ENCODE peak calls at places on chromosome X, in five cellular contexts. One of them, this sample, is unnamed.

GRCh38 chrX:48826876-48827653 is 752 bp downstream of the ERAS start:
- DNase-seq in GM23338: peak
- DNase-seq in HCT116: no peak
- DNase-seq in AG10803: no peak
- DNase-seq in omental fat pad: no peak
- DNase-seq in this sample: no peak

GRCh38 chrX:9728271-9728670 is 37.4 kb downstream of the GPR143 start:
- DNase-seq in GM23338: no peak
- DNase-seq in HCT116: no peak
- DNase-seq in AG10803: no peak
- DNase-seq in omental fat pad: no peak
- DNase-seq in this sample: no peak

GRCh38 chrX:23904096-23904495 is 3.6 kb downstream of the APOO start:
- DNase-seq in GM23338: no peak
- DNase-seq in HCT116: no peak
- DNase-seq in AG10803: peak
- DNase-seq in omental fat pad: no peak
- DNase-seq in this sample: no peak

GRCh38 chrX:11129546-11129945 is 18.4 kb downstream of the HCCS start:
- DNase-seq in GM23338: peak
- DNase-seq in HCT116: no peak
- DNase-seq in AG10803: peak
- DNase-seq in omental fat pad: no peak
- DNase-seq in this sample: no peak

GRCh38 chrX:140762061-140762460 is 52.5 kb downstream of the LINC00632 start:
- DNase-seq in GM23338: peak
- DNase-seq in HCT116: no peak
- DNase-seq in AG10803: peak
- DNase-seq in omental fat pad: peak
- DNase-seq in this sample: peak

GRCh38 chrX:49177338-49177833 is 5.7 kb downstream of the PLP2 start:
- DNase-seq in GM23338: no peak
- DNase-seq in HCT116: no peak
- DNase-seq in AG10803: no peak
- DNase-seq in omental fat pad: no peak
- DNase-seq in this sample: no peak

GRCh38 chrX:109614951-109615350 is 10.0 kb downstream of the KCNE5 start:
- DNase-seq in GM23338: no peak
- DNase-seq in HCT116: no peak
- DNase-seq in AG10803: no peak
- DNase-seq in omental fat pad: no peak
- DNase-seq in this sample: no peak

GRCh38 chrX:132853040-132853439 is 105.4 kb downstream of the HS6ST2 start:
- DNase-seq in GM23338: no peak
- DNase-seq in HCT116: no peak
- DNase-seq in AG10803: no peak
- DNase-seq in omental fat pad: no peak
- DNase-seq in this sample: no peak

GRCh38 chrX:23742174-23742692 is 843 bp downstream of the ACOT9 start:
- DNase-seq in GM23338: peak
- DNase-seq in HCT116: no peak
- DNase-seq in AG10803: peak
- DNase-seq in omental fat pad: no peak
- DNase-seq in this sample: no peak

DNA sequence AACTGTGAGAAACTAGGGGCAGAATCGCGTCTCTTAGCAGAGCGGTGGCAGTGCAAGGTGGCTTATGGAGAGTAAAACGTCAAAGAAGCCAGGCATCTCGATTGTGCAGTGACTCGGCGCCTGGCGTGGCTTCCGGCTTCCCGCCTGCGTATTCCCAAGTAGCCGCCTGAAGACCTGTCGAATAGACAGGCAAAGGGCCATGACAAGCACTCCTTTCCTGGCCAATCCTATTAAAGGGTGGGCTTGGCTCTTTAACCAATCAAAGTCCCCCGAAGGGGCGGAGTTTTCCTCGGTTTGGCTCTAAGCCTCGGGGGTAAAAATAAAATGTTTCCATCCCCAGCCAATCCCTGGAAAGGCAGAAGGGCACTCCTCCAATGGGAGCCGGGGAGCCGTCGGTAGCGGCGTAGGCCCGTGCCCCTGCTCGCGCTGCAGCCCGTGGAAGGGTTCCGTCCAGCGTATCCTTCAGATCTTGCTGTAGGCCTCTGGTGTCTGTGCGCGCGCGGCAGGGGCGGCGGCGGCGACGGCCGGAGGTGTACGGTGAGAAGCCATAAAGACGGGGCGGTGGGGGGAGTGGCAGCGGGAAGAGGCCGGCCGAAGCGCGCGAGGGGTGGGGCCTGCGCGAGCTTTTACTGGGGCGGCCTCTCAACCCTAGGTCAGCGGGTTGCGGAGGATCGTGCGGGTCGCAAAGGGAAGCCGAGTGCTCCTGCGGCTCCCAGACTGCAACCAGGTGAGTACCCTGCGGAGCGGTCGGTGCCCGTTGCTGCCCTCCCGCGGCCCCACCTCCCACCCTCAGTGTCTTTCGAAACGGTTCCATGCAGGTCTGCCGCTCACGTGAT is at the start of gene KANTR:
- DNase-seq in GM23338: peak
- DNase-seq in HCT116: peak
- DNase-seq in AG10803: peak
- DNase-seq in omental fat pad: peak
- DNase-seq in this sample: peak
- TF ChIP-seq CTCF in GM23338: no peak
- TF ChIP-seq CTCF in HCT116: no peak
- TF ChIP-seq CTCF in AG10803: no peak
- TF ChIP-seq CTCF in omental fat pad: no peak
- TF ChIP-seq CTCF in this sample: no peak

DNA sequence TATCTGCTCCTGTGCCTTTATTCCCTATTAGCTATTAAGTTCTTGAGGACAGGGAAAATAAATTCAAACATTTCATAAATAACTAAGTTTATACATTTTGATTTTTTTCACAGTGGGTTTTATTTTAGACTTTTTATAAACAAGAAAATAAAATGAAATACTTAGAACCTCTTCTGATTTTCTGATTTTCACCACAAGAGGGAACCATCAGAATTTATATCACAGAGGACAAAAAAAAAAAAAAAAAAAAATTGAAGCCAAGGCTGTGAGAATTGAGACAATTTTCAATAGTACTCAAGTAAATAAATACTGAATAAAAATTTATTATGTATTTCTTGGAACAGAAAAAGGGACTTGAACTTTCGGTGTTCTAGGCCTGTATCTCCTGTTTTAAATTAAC is 288.1 kb downstream of the SH3BGRL start:
- DNase-seq in GM23338: peak
- DNase-seq in HCT116: no peak
- DNase-seq in AG10803: no peak
- DNase-seq in omental fat pad: no peak
- DNase-seq in this sample: no peak
- TF ChIP-seq CTCF in GM23338: peak
- TF ChIP-seq CTCF in HCT116: no peak
- TF ChIP-seq CTCF in AG10803: no peak
- TF ChIP-seq CTCF in omental fat pad: no peak
- TF ChIP-seq CTCF in this sample: peak

DNA sequence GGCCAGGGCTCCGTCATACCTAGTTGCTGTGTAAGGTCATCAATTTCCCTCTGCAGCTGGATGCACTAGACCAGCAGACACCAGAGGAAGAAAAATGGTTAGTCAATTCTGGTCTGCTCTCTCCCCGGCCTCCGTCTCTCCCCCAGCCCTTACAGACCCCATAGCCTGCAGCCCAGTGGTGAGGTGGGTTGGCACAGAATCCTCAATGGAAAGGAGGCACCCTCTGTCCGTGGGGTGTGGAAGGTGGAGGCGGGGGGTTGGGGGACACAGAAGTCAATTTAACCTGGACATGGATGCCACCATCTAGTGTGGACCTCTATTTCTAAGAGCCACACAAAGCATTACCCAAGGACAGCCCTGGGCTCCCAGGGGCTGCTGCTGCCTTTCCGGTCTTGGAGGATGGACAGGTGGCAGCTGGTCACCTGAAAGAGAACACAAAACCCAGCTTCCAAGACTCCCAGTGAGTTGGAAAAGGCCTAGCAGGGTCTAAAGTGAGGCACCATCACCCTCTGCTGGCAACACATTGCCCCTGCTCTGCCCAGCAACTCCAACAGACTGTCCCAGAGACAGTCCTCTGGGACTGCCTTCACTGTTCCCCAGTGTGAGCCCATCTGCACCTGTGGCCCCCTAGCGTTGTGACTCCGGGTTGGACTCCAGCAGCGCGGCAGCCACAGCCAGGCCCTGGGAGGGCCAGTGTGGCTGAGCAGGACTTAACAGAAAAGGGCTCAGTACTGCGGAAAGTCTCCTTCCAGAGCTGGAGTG is 40.1 kb upstream of the NHSL2 start:
- DNase-seq in GM23338: peak
- DNase-seq in HCT116: peak
- DNase-seq in AG10803: no peak
- DNase-seq in omental fat pad: no peak
- DNase-seq in this sample: no peak
- TF ChIP-seq CTCF in GM23338: peak
- TF ChIP-seq CTCF in HCT116: peak
- TF ChIP-seq CTCF in AG10803: peak
- TF ChIP-seq CTCF in omental fat pad: no peak
- TF ChIP-seq CTCF in this sample: no peak

DNA sequence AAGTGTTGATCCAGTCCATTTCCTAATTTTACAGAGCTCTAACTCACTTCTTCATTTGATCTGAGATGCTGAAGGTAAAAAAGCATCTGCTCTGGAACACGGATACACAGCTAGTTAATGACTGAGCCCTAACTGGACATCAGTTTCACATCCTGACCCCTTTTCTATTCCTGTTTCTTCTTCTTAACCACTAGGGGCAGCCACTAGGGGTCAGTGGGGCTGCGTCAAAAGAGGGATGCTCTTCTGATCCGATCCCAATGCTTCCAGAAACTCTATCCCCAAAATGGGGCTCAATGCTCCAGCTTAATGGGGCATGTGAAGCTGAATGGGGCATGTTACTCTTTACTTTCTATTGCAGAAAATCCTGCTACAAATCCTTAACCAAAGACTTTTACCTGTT is 33.4 kb upstream of the PHKA2 start:
- DNase-seq in GM23338: peak
- DNase-seq in HCT116: no peak
- DNase-seq in AG10803: peak
- DNase-seq in omental fat pad: no peak
- DNase-seq in this sample: no peak
- TF ChIP-seq CTCF in GM23338: peak
- TF ChIP-seq CTCF in HCT116: peak
- TF ChIP-seq CTCF in AG10803: peak
- TF ChIP-seq CTCF in omental fat pad: no peak
- TF ChIP-seq CTCF in this sample: no peak

DNA sequence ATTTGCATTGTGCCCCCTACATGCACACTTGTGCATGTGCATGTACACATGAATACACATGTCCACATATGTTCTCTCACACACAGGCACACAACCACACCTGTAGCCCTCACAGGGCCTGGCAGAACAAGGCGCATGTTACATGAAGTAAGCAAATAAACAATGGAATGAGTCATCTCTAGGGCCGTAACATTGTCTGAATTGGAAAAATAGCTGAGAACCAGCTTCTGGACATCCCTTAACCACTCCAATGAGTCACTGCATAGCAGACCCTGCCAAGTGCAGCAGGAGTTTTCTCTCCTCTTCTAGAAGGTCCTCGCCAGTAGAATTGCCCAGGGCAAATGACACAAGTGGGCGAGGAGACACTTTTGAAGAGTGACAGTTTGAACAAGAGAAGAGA is 66.1 kb downstream of the MAGEA10 start:
- DNase-seq in GM23338: no peak
- DNase-seq in HCT116: no peak
- DNase-seq in AG10803: peak
- DNase-seq in omental fat pad: no peak
- DNase-seq in this sample: no peak
- TF ChIP-seq CTCF in GM23338: no peak
- TF ChIP-seq CTCF in HCT116: no peak
- TF ChIP-seq CTCF in AG10803: peak
- TF ChIP-seq CTCF in omental fat pad: no peak
- TF ChIP-seq CTCF in this sample: no peak